ENCODE peak calls at places on chromosomes 4 and X, in seven cellular contexts. L is adrenal gland, Y is NB4, H is prostate gland, T is tibial nerve, A is stomach, K is A549. C is an unnamed sample.

GRCh38 chrX:55796496-55796895 is 78.9 kb downstream of the RRAGB start:
- DNase-seq in Y (no peak), H (peak; percentile 6), T (no peak), K (no peak), L (no peak), A (no peak), C (no peak)

GRCh38 chrX:20514358-20514757 is 247.6 kb upstream of the RPS6KA3 start:
- DNase-seq in Y (peak; percentile 46), H (no peak), A (no peak), L (no peak), K (peak; percentile 60), T (no peak), C (no peak)

GRCh38 chr4:71338846-71339593 is at the start of gene SLC4A4:
- DNase-seq in Y (peak; percentile 48), H (no peak), T (no peak), L (no peak), A (no peak), K (peak; percentile 0), C (no peak)

GRCh38 chrX:102832661-102833060 is 104.4 kb upstream of the RAB40AL start:
- DNase-seq in K (peak; percentile 81), H (no peak), L (peak; percentile 55), T (no peak), A (no peak), Y (peak; percentile 3), C (peak; percentile 51)

GRCh38 chr4:683982-684571 is 4.9 kb downstream of the SLC49A3 start:
- DNase-seq in A (peak; percentile 74), K (peak; percentile 73), Y (peak; percentile 77), H (peak; percentile 62), T (peak; percentile 67), L (peak; percentile 88), C (peak; percentile 58)

GRCh38 chr4:113683143-113683542 is 78.4 kb downstream of the CAMK2D start:
- DNase-seq in K (no peak), L (no peak), T (no peak), A (no peak), H (no peak), Y (no peak), C (no peak)

GRCh38 chr4:16239086-16239485 is 12.8 kb upstream of the TAPT1 start:
- DNase-seq in A (no peak), K (no peak), Y (no peak), L (no peak), H (no peak), T (no peak), C (no peak)

GRCh38 chr4:79588679-79589078 is 180.7 kb upstream of the GK2 start:
- DNase-seq in K (no peak), A (no peak), T (no peak), H (no peak), Y (no peak), L (no peak), C (no peak)

GRCh38 chr4:7779194-7779768 is 160.4 kb downstream of the AFAP1 start:
- DNase-seq in K (no peak), T (no peak), H (no peak), L (no peak), Y (no peak), A (no peak), C (no peak)

GRCh38 chr4:85778809-85779124 is 303.8 kb downstream of the ARHGAP24 start:
- DNase-seq in H (no peak), A (no peak), T (no peak), L (no peak), K (no peak), Y (no peak), C (no peak)

GRCh38 chrX:118552501-118552900 is 56.9 kb downstream of the DOCK11 start:
- DNase-seq in K (peak; percentile 63), Y (peak; percentile 27), L (no peak), H (no peak), A (no peak), T (peak; percentile 8), C (peak; percentile 45)

GRCh38 chr4:122104184-122104583 is 47.9 kb upstream of the BLTP1 start:
- DNase-seq in T (no peak), K (no peak), A (no peak), L (no peak), Y (no peak), H (no peak), C (no peak)

GRCh38 chr4:32025840-32026459 is 1305.8 kb downstream of the PCDH7 start:
- DNase-seq in A (no peak), K (peak; percentile 85), T (no peak), H (no peak), L (no peak), Y (no peak), C (peak; percentile 1)

GRCh38 chr4:142813388-142813787 is 32.7 kb downstream of the INPP4B start:
- DNase-seq in H (no peak), L (no peak), K (no peak), A (no peak), Y (no peak), T (no peak), C (no peak)

GRCh38 chrX:48938721-48939416 is 18.5 kb downstream of the OTUD5 start:
- DNase-seq in K (no peak), Y (no peak), L (no peak), A (no peak), T (no peak), H (no peak), C (no peak)

GRCh38 chrX:10636337-10636736 is 16.0 kb upstream of the MID1 start:
- DNase-seq in L (peak; percentile 68), T (peak; percentile 30), A (no peak), K (peak; percentile 81), H (no peak), Y (peak; percentile 9), C (no peak)

GRCh38 chr4:6767341-6767724 is 15.2 kb upstream of the KIAA0232 start:
- DNase-seq in H (no peak), T (no peak), A (no peak), K (no peak), Y (no peak), L (no peak), C (no peak)

GRCh38 chr4:48380583-48381167 is 39.3 kb downstream of the SLAIN2 start:
- DNase-seq in T (no peak), H (no peak), A (no peak), L (no peak), Y (peak; percentile 18), K (no peak), C (no peak)

GRCh38 chr4:30754021-30754420 is 33.9 kb downstream of the PCDH7 start:
- DNase-seq in T (no peak), K (no peak), H (no peak), Y (no peak), A (no peak), L (no peak), C (no peak)

GRCh38 chr4:150136481-150136880 is 58.2 kb downstream of the DCLK2 start:
- DNase-seq in T (no peak), A (no peak), L (no peak), Y (no peak), K (no peak), H (no peak), C (no peak)

GRCh38 chr4:137610960-137611359 is 78.7 kb upstream of the PCDH18 start:
- DNase-seq in H (no peak), Y (peak; percentile 3), T (no peak), A (no peak), L (no peak), K (peak; percentile 13), C (no peak)

GRCh38 chr4:128306992-128307581 is 19.5 kb upstream of the PGRMC2 start:
- DNase-seq in L (no peak), K (no peak), A (no peak), H (no peak), Y (no peak), T (no peak), C (no peak)

GRCh38 chr4:128302775-128303174 is 15.2 kb upstream of the PGRMC2 start:
- DNase-seq in Y (no peak), K (no peak), H (no peak), T (no peak), L (no peak), A (no peak), C (no peak)

GRCh38 chr4:128301979-128302378 is 14.4 kb upstream of the PGRMC2 start:
- DNase-seq in A (no peak), L (no peak), Y (no peak), T (no peak), H (no peak), K (no peak), C (no peak)

GRCh38 chr4:128305942-128306341 is 18.3 kb upstream of the PGRMC2 start:
- DNase-seq in T (no peak), K (no peak), L (no peak), A (no peak), H (no peak), Y (no peak), C (no peak)

GRCh38 chr4:128303986-128304385 is 16.4 kb upstream of the PGRMC2 start:
- DNase-seq in L (no peak), A (no peak), H (no peak), K (no peak), T (no peak), Y (no peak), C (no peak)
- TF ChIP-seq POLR2A in L (no peak), A (no peak), H (no peak), K (no peak), T (no peak), Y (no peak), C (no peak)

DNA sequence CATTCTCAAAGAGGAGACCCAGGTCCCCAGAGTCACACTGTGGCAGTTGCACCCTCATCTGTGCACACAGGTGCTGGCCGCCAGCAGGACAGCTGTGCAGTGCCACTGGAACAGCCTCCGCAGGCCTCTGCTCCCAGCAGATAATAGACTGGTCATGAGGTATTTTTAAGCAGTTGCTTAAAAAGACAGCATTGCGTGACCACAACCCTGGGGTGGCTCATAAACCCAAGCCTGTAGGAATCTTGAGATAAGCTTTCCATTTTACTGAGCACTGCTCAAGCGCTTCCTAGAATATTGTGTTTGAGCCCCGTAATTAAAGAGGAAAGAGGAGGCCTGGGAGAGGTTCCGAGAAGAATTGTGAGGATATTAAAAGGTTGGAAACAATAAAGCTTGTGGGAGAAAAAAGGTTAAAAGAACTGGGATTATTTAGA is 86.4 kb upstream of the KIT start:
- DNase-seq in K (no peak), H (no peak), Y (no peak), A (no peak), L (no peak), T (no peak), C (no peak)
- TF ChIP-seq POLR2A in K (no peak), H (no peak), Y (no peak), A (no peak), L (no peak), T (no peak), C (no peak)

GRCh38 chrX:139932901-139933796 is at the start of gene ATP11C:
- DNase-seq in Y (peak; percentile 91), T (peak; percentile 73), A (peak; percentile 81), L (peak; percentile 89), K (peak; percentile 89), H (peak; percentile 74), C (peak; percentile 49)
- TF ChIP-seq POLR2A in Y (peak; percentile 66), T (peak; percentile 16), A (no peak), L (peak; percentile 78), K (peak; percentile 89), H (peak; percentile 66), C (peak; percentile 78)

DNA sequence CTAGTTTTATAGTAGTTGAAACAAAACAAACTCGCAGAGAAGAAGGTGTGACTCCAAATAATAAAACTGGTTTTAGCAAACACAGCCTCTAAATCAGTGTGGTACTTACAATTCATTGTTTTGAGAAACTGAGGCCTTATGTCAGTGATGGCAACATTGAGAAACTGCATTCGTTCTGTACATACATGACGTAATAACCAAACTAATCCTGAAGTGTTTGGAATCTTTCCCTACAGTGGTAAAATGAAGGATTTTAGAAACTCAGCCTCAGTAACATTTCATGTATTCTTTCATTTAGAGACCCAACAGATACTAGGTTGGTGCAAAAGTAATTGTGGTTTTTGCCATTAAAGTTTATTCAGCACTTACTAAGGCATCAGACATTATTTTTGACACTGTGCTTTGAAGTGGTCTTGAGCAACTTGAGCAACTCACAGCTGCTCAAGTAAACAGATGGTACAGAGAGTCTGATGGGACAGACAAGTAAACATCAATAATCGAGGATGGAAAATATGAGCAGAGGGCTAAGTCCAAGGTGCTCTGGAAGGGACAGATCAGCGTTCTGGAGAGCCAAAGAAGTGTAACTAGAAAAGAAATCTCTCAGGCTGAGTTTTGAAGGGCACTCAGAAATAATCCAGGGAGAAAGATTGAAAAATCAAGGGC is 390.8 kb upstream of the BOD1L1 start:
- DNase-seq in T (no peak), Y (no peak), K (no peak), A (no peak), H (no peak), L (no peak), C (no peak)
- TF ChIP-seq POLR2A in T (no peak), Y (no peak), K (no peak), A (no peak), H (no peak), L (no peak), C (no peak)